ENCODE peak calls at places on chromosomes 1 and 21, in seven cellular contexts. One of them, this sample, is unnamed.

GRCh38 chr1:26529655-26530539 is at the start of gene RPS6KA1:
- DNase-seq in adrenal gland: peak
- DNase-seq in DND-41: peak
- DNase-seq in NB4: peak
- DNase-seq in SJCRH30: peak
- DNase-seq in colonic mucosa: peak
- DNase-seq in A549: peak
- DNase-seq in this sample: peak

GRCh38 chr21:22343303-22343702 is 1345.1 kb downstream of the NCAM2 start:
- DNase-seq in SJCRH30: no peak
- DNase-seq in DND-41: peak
- DNase-seq in colonic mucosa: no peak
- DNase-seq in adrenal gland: no peak
- DNase-seq in A549: no peak
- DNase-seq in NB4: no peak
- DNase-seq in this sample: no peak

GRCh38 chr1:44436401-44437394 is 31.6 kb downstream of the RNF220 start:
- DNase-seq in SJCRH30: no peak
- DNase-seq in NB4: no peak
- DNase-seq in colonic mucosa: no peak
- DNase-seq in DND-41: no peak
- DNase-seq in adrenal gland: no peak
- DNase-seq in A549: no peak
- DNase-seq in this sample: no peak

GRCh38 chr1:73839922-73840321 is 358.1 kb downstream of the LRRIQ3 start:
- DNase-seq in DND-41: peak
- DNase-seq in A549: no peak
- DNase-seq in NB4: peak
- DNase-seq in adrenal gland: no peak
- DNase-seq in colonic mucosa: no peak
- DNase-seq in SJCRH30: no peak
- DNase-seq in this sample: no peak

GRCh38 chr21:42002421-42002958 is 7.7 kb downstream of the ZBTB21 start:
- DNase-seq in NB4: no peak
- DNase-seq in A549: no peak
- DNase-seq in DND-41: no peak
- DNase-seq in adrenal gland: peak
- DNase-seq in SJCRH30: no peak
- DNase-seq in colonic mucosa: no peak
- DNase-seq in this sample: no peak

GRCh38 chr1:186681136-186681535 is 913 bp upstream of the PTGS2 start:
- DNase-seq in DND-41: no peak
- DNase-seq in SJCRH30: no peak
- DNase-seq in colonic mucosa: no peak
- DNase-seq in adrenal gland: no peak
- DNase-seq in A549: no peak
- DNase-seq in NB4: no peak
- DNase-seq in this sample: no peak

GRCh38 chr21:43189936-43190335 is 21.1 kb downstream of the CRYAA start:
- DNase-seq in colonic mucosa: no peak
- DNase-seq in adrenal gland: no peak
- DNase-seq in SJCRH30: no peak
- DNase-seq in NB4: no peak
- DNase-seq in DND-41: no peak
- DNase-seq in A549: no peak
- DNase-seq in this sample: no peak

GRCh38 chr1:153533689-153534201 is 2.0 kb downstream of the S100A6 start:
- DNase-seq in NB4: no peak
- DNase-seq in A549: peak
- DNase-seq in adrenal gland: peak
- DNase-seq in colonic mucosa: peak
- DNase-seq in DND-41: no peak
- DNase-seq in SJCRH30: peak
- DNase-seq in this sample: no peak

GRCh38 chr1:240194120-240194519 is 102.4 kb downstream of the FMN2 start:
- DNase-seq in colonic mucosa: no peak
- DNase-seq in adrenal gland: no peak
- DNase-seq in SJCRH30: no peak
- DNase-seq in A549: no peak
- DNase-seq in NB4: no peak
- DNase-seq in DND-41: no peak
- DNase-seq in this sample: no peak

GRCh38 chr1:22491995-22492726 is 40.5 kb downstream of the ZBTB40 start:
- DNase-seq in NB4: no peak
- DNase-seq in A549: no peak
- DNase-seq in colonic mucosa: no peak
- DNase-seq in SJCRH30: no peak
- DNase-seq in adrenal gland: no peak
- DNase-seq in DND-41: no peak
- DNase-seq in this sample: no peak

GRCh38 chr1:28973850-28974841 is 59.8 kb downstream of the EPB41 start:
- DNase-seq in adrenal gland: no peak
- DNase-seq in colonic mucosa: no peak
- DNase-seq in NB4: no peak
- DNase-seq in A549: no peak
- DNase-seq in DND-41: no peak
- DNase-seq in SJCRH30: no peak
- DNase-seq in this sample: no peak

GRCh38 chr1:212782422-212783154 is 9.0 kb downstream of the NSL1 start:
- DNase-seq in SJCRH30: no peak
- DNase-seq in A549: no peak
- DNase-seq in NB4: peak
- DNase-seq in colonic mucosa: no peak
- DNase-seq in DND-41: no peak
- DNase-seq in adrenal gland: no peak
- DNase-seq in this sample: no peak

GRCh38 chr1:245276426-245276825 is 121.6 kb downstream of the KIF26B start:
- DNase-seq in SJCRH30: no peak
- DNase-seq in A549: no peak
- DNase-seq in DND-41: no peak
- DNase-seq in colonic mucosa: no peak
- DNase-seq in NB4: no peak
- DNase-seq in adrenal gland: peak
- DNase-seq in this sample: no peak

DNA sequence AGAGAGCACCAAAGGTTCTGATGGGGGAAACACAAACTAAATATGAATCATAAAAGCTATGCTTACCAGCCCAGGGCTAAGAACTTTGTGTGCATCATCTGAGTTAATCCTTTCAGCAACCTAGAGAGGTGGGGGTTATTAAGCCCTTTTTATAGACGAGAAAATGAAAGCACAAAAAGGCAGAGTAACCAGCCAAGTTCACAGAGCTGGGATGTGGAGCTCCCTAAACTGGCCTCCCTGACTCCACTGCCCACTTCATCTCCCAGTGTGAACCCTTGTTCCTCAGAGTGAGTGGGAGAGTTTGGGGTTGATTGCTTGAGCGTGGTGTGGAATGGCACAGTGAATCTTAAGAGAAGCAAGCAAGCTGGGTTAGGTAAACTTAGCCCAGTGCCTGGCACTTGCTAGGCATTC is 10.8 kb upstream of the BCAR3 start:
- DNase-seq in DND-41: no peak
- DNase-seq in NB4: no peak
- DNase-seq in adrenal gland: no peak
- DNase-seq in A549: no peak
- DNase-seq in SJCRH30: no peak
- DNase-seq in colonic mucosa: no peak
- DNase-seq in this sample: no peak
- H3K4me3 ChIP-seq in DND-41: no peak
- H3K4me3 ChIP-seq in NB4: no peak
- H3K4me3 ChIP-seq in adrenal gland: no peak
- H3K4me3 ChIP-seq in A549: peak
- H3K4me3 ChIP-seq in SJCRH30: peak
- H3K4me3 ChIP-seq in colonic mucosa: no peak
- H3K4me3 ChIP-seq in this sample: no peak

DNA sequence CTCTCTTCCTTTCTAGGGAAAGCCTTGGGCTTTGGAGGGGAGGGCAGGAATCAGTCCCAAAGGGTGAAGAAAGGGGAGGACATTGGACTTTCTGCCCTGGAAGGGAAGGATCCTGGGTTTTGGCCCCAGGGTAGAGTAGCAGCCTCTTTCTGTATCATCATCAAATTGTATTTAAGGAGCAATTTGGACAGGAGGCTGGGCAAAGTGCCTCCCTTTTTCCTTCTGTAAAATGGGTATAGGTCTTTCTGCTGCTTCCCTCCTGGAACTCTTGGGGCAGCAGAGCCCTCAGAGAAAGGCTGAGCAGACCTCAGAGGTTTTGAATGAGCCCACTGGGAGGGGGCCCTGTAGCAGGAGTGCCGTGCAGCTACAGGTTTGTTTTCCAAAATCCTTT is 38.4 kb downstream of the ARHGEF10L start:
- DNase-seq in NB4: no peak
- DNase-seq in adrenal gland: no peak
- DNase-seq in SJCRH30: no peak
- DNase-seq in colonic mucosa: no peak
- DNase-seq in DND-41: no peak
- DNase-seq in A549: no peak
- DNase-seq in this sample: no peak
- H3K4me3 ChIP-seq in NB4: no peak
- H3K4me3 ChIP-seq in adrenal gland: no peak
- H3K4me3 ChIP-seq in SJCRH30: no peak
- H3K4me3 ChIP-seq in colonic mucosa: no peak
- H3K4me3 ChIP-seq in DND-41: no peak
- H3K4me3 ChIP-seq in A549: no peak
- H3K4me3 ChIP-seq in this sample: no peak

GRCh38 chr1:31704261-31705079 is 653 bp upstream of the COL16A1 start:
- DNase-seq in colonic mucosa: peak
- DNase-seq in DND-41: no peak
- DNase-seq in A549: no peak
- DNase-seq in SJCRH30: no peak
- DNase-seq in NB4: no peak
- DNase-seq in adrenal gland: no peak
- DNase-seq in this sample: peak

GRCh38 chr1:31706384-31707058 is 2.7 kb upstream of the COL16A1 start:
- DNase-seq in colonic mucosa: no peak
- DNase-seq in adrenal gland: no peak
- DNase-seq in NB4: no peak
- DNase-seq in SJCRH30: no peak
- DNase-seq in DND-41: no peak
- DNase-seq in A549: no peak
- DNase-seq in this sample: no peak

GRCh38 chr1:31702836-31703404 is 897 bp downstream of the COL16A1 start:
- DNase-seq in colonic mucosa: no peak
- DNase-seq in adrenal gland: no peak
- DNase-seq in DND-41: no peak
- DNase-seq in SJCRH30: no peak
- DNase-seq in A549: no peak
- DNase-seq in NB4: no peak
- DNase-seq in this sample: no peak

GRCh38 chr1:31703431-31704260 is at the start of gene COL16A1:
- DNase-seq in SJCRH30: no peak
- DNase-seq in adrenal gland: peak
- DNase-seq in DND-41: no peak
- DNase-seq in colonic mucosa: peak
- DNase-seq in A549: no peak
- DNase-seq in NB4: no peak
- DNase-seq in this sample: peak

DNA sequence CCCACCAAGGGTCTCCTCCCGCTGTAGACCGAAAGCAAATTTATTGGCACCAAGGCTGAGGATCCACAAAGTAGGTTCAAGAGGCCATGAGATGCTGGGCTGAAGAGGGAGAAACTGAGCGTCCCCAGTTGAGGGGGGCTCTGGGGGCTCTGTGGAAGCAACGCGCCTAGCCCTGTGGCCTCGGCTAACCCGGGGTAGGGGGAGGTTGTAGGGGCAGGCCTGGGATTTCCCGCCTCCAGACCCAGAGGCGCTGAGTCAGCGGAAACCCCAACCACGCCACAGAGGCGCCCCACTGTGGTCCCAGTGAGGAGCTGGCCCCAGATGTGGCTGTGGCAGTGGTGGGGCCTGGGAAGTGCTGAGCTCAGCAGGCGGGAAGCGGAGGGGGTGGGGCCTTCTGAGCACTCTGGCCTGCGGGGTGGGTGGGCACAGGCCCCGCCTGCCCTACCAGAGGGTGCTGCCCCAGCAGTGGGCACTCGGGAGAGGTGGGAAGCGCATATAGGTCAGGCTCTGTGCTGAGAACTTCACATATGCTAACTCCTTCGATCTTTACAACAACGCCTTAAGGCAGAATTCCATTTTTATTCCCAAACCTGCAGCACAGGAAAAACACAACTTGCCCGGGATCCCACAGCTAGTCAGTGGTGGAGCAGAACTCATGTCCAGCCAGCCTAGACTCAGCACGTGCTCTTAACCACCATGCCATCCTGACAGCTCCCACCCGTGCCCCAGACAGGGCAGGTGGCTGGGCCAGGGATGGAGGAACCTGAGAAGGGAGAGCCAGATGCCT is 1.5 kb upstream of the COL16A1 start:
- DNase-seq in adrenal gland: no peak
- DNase-seq in DND-41: peak
- DNase-seq in A549: peak
- DNase-seq in colonic mucosa: peak
- DNase-seq in NB4: peak
- DNase-seq in SJCRH30: peak
- DNase-seq in this sample: no peak
- H3K4me3 ChIP-seq in adrenal gland: no peak
- H3K4me3 ChIP-seq in DND-41: no peak
- H3K4me3 ChIP-seq in A549: no peak
- H3K4me3 ChIP-seq in colonic mucosa: no peak
- H3K4me3 ChIP-seq in NB4: no peak
- H3K4me3 ChIP-seq in SJCRH30: no peak
- H3K4me3 ChIP-seq in this sample: peak

DNA sequence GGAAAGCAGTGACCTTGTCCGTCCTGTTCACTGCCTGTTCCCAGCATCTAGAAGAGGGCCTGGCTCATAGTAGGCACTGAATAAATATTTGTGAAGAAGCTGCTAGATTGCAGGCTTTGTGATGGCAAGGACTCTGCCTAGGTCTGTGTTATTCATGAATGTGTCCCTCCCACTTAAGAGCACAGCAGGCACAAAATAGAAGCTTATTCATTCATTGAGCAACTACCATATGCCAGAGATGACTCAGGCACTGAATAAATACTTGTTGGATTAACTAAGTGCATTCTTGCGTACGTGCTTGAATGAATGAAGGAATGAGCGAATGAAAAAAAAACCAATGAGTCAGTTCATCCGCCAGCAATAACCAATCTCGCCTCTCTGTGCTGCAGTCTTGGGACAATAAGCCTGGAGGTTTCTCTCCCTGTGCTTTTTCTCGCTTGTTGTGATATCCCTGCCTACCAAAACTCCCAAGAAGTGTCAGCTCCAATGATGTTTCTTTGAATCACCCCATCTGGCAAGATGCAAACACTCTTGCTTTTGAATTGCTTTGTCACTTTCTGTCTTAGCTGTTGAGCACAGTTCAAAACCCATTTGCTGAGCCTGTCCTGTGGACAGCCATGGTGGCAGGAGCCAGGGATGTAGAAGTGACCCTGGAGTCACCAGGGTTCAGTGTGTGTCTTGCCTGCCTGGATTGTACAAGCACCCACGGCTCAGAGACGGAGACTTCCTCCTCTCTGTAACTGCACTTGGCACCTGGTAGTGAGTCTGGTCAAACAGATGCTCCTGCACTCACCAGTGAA is 143.9 kb downstream of the KAZN start:
- DNase-seq in SJCRH30: no peak
- DNase-seq in adrenal gland: no peak
- DNase-seq in NB4: peak
- DNase-seq in DND-41: no peak
- DNase-seq in A549: peak
- DNase-seq in colonic mucosa: no peak
- DNase-seq in this sample: no peak
- H3K4me3 ChIP-seq in SJCRH30: no peak
- H3K4me3 ChIP-seq in adrenal gland: no peak
- H3K4me3 ChIP-seq in NB4: no peak
- H3K4me3 ChIP-seq in DND-41: no peak
- H3K4me3 ChIP-seq in A549: no peak
- H3K4me3 ChIP-seq in colonic mucosa: no peak
- H3K4me3 ChIP-seq in this sample: no peak

GRCh38 chr1:184945678-184946412 is 28.5 kb downstream of the NIBAN1 start:
- DNase-seq in colonic mucosa: no peak
- DNase-seq in adrenal gland: no peak
- DNase-seq in NB4: peak
- DNase-seq in A549: no peak
- DNase-seq in DND-41: no peak
- DNase-seq in SJCRH30: no peak
- DNase-seq in this sample: no peak
- H3K4me3 ChIP-seq in colonic mucosa: no peak
- H3K4me3 ChIP-seq in adrenal gland: no peak
- H3K4me3 ChIP-seq in NB4: no peak
- H3K4me3 ChIP-seq in A549: no peak
- H3K4me3 ChIP-seq in DND-41: no peak
- H3K4me3 ChIP-seq in SJCRH30: no peak
- H3K4me3 ChIP-seq in this sample: no peak

This sample was measured in pancreas.